ENCODE peak calls at places on chromosome 3, in five cellular contexts. Y, X, Q, V and C are unnamed samples.

GRCh38 chr3:65170357-65171090 is 482.7 kb upstream of the ADAMTS9 start:
- DNase-seq in Q (peak), Y (no peak), X (no peak), V (no peak), C (peak)

GRCh38 chr3:184334470-184335158 is 2.8 kb upstream of the FAM131A start:
- DNase-seq in X (peak), Y (no peak), V (peak), Q (no peak), C (peak)

GRCh38 chr3:158532099-158532734 is 38.8 kb upstream of the MLF1 start:
- DNase-seq in Y (peak), Q (peak), X (peak), V (peak), C (peak)

GRCh38 chr3:149744151-149744550 is 8.1 kb downstream of the COMMD2 start:
- DNase-seq in V (no peak), Q (no peak), Y (no peak), X (no peak), C (no peak)

GRCh38 chr3:100097919-100098896 is 16.1 kb downstream of the FILIP1L start:
- DNase-seq in Y (no peak), X (no peak), V (no peak), Q (no peak), C (no peak)

GRCh38 chr3:40237892-40238571 is 71.5 kb upstream of the EIF1B start:
- DNase-seq in V (no peak), X (no peak), Q (no peak), Y (no peak), C (no peak)

GRCh38 chr3:181210275-181210674 is 220.7 kb upstream of the DNAJC19 start:
- DNase-seq in X (no peak), Q (no peak), V (no peak), Y (peak), C (no peak)

GRCh38 chr3:40129981-40130380 is 179.5 kb upstream of the EIF1B start:
- DNase-seq in Y (no peak), V (no peak), X (no peak), Q (no peak), C (no peak)

GRCh38 chr3:132180337-132180791 is 136.8 kb upstream of the ACP3 start:
- DNase-seq in V (peak), X (peak), Q (peak), Y (peak), C (peak)

GRCh38 chr3:175940243-175940642 is 1081.1 kb downstream of the NAALADL2 start:
- DNase-seq in X (no peak), V (peak), Y (no peak), Q (no peak), C (peak)

GRCh38 chr3:127787071-127787490 is 35.2 kb downstream of the MGLL start:
- DNase-seq in V (no peak), X (no peak), Q (no peak), Y (no peak), C (no peak)

GRCh38 chr3:9808345-9809037 is 1.6 kb upstream of the TTLL3 start:
- DNase-seq in Y (peak), X (no peak), Q (no peak), V (no peak), C (peak)
- TF ChIP-seq CTCF in Y (peak), X (no peak), Q (peak), V (peak), C (no peak)

GRCh38 chr3:193674714-193675113 is 81.7 kb downstream of the OPA1 start:
- DNase-seq in X (no peak), Q (no peak), Y (no peak), V (no peak), C (no peak)

GRCh38 chr3:193680220-193680619 is 87.2 kb downstream of the OPA1 start:
- DNase-seq in Y (no peak), V (peak), Q (peak), X (no peak), C (no peak)

GRCh38 chr3:193681631-193682030 is 88.6 kb downstream of the OPA1 start:
- DNase-seq in Q (no peak), X (no peak), Y (no peak), V (no peak), C (no peak)

GRCh38 chr3:193673845-193674244 is 80.8 kb downstream of the OPA1 start:
- DNase-seq in Q (no peak), V (no peak), Y (no peak), X (no peak), C (no peak)

GRCh38 chr3:193677734-193678133 is 84.7 kb downstream of the OPA1 start:
- DNase-seq in Y (no peak), X (no peak), V (no peak), Q (no peak), C (no peak)
- TF ChIP-seq CTCF in Y (no peak), X (no peak), V (no peak), Q (no peak), C (no peak)

GRCh38 chr3:177377166-177377565 is 179.9 kb upstream of the TBL1XR1 start:
- DNase-seq in Y (no peak), V (no peak), Q (no peak), X (no peak), C (peak)
- TF ChIP-seq CTCF in Y (no peak), V (no peak), Q (no peak), X (no peak), C (no peak)

GRCh38 chr3:190017575-190018288 is 103.0 kb downstream of the P3H2 start:
- DNase-seq in Q (peak), X (peak), Y (no peak), V (peak), C (peak)
- TF ChIP-seq CTCF in Q (peak), X (peak), Y (peak), V (peak), C (peak)

GRCh38 chr3:156576887-156577427 is 22.0 kb upstream of the SSR3 start:
- DNase-seq in Q (no peak), Y (no peak), V (no peak), X (no peak), C (peak)
- TF ChIP-seq CTCF in Q (no peak), Y (no peak), V (no peak), X (no peak), C (no peak)

DNA sequence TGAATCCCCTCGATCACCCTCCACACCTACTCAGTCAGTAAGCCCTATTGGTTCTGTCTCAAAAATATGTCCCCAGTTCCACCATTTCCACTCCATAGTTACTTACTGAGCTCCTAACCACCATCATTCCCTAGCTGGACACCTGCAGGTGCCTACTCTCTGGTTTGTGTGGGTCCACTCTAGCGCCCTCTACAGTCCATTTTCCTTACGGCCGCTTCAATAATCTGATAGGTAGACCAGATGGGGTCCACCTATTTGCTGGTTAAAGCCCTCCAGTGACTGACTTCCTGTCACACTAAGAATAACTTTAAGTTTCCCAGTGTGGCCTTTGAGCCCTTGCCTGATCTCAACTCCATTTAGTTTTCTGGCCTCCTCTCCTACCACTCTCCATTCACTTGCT is 5.0 kb downstream of the GXYLT2 start:
- DNase-seq in Y (no peak), Q (no peak), X (no peak), V (no peak), C (no peak)
- TF ChIP-seq CTCF in Y (peak), Q (peak), X (peak), V (peak), C (no peak)